ENCODE peak calls at places on chromosome 18, in seven cellular contexts. L is tibial nerve, M is heart left ventricle, I is A549, A is mucosa of descending colon, R is neural progenitor cell, W is left ventricle myocardium inferior. E is an unnamed sample. For H3K4me1, the result is how much of the 10 kb centered on the place peaks cover.

GRCh38 chr18:76657428-76657827 is 162.4 kb upstream of the ZNF516 start:
- DNase-seq in W (no peak), I (no peak), M (no peak), L (no peak), R (no peak), A (no peak), E (no peak)

GRCh38 chr18:71878226-71878625 is 665.9 kb downstream of the CBLN2 start:
- DNase-seq in I (no peak), L (no peak), W (no peak), M (no peak), A (no peak), R (no peak), E (no peak)

GRCh38 chr18:519019-519879 is 18.7 kb upstream of the COLEC12 start:
- DNase-seq in W (peak), M (peak), A (peak), R (no peak), I (no peak), L (no peak), E (peak)

GRCh38 chr18:78713064-78713463 is 266.6 kb upstream of the SALL3 start:
- DNase-seq in R (peak), A (no peak), L (no peak), I (no peak), W (no peak), M (no peak), E (no peak)

GRCh38 chr18:39415471-39415870 is 1849.9 kb upstream of the CELF4 start:
- DNase-seq in L (no peak), A (no peak), I (no peak), W (no peak), M (no peak), R (no peak), E (no peak)

GRCh38 chr18:58593930-58594329 is 35.0 kb downstream of the ALPK2 start:
- DNase-seq in R (no peak), A (no peak), W (no peak), L (no peak), I (no peak), M (peak), E (no peak)

GRCh38 chr18:21599585-21600525 is 649 bp downstream of the ESCO1 start:
- DNase-seq in M (peak), L (no peak), R (peak), W (peak), A (peak), I (peak), E (peak)

GRCh38 chr18:52341617-52342381 is 1.8 kb downstream of the DCC start:
- DNase-seq in I (no peak), R (peak), W (no peak), L (no peak), M (no peak), A (no peak), E (no peak)

GRCh38 chr18:6628189-6628588 is 101.3 kb upstream of the ARHGAP28 start:
- DNase-seq in I (no peak), L (no peak), M (no peak), A (no peak), W (no peak), R (no peak), E (no peak)

GRCh38 chr18:45497595-45498269 is 117.5 kb upstream of the SLC14A2 start:
- DNase-seq in M (no peak), I (no peak), A (no peak), W (no peak), L (no peak), R (no peak), E (no peak)

GRCh38 chr18:31702449-31702848 is 18.1 kb upstream of the B4GALT6 start:
- DNase-seq in A (no peak), M (no peak), L (no peak), W (no peak), I (no peak), R (no peak), E (no peak)

GRCh38 chr18:48222118-48222517 is 187.1 kb downstream of the ZBTB7C start:
- DNase-seq in A (no peak), M (peak), R (no peak), L (no peak), I (no peak), W (peak), E (no peak)

GRCh38 chr18:36378194-36378593 is 80.7 kb downstream of the FHOD3 start:
- DNase-seq in A (no peak), R (no peak), L (no peak), M (no peak), W (no peak), I (no peak), E (no peak)

GRCh38 chr18:70419526-70419925 is 130.7 kb downstream of the SOCS6 start:
- DNase-seq in M (no peak), I (no peak), W (no peak), R (no peak), A (no peak), L (no peak), E (no peak)

GRCh38 chr18:60413944-60414547 is 41.5 kb upstream of the MC4R start:
- DNase-seq in M (no peak), A (peak), L (no peak), I (no peak), R (peak), W (no peak), E (no peak)

GRCh38 chr18:56284319-56284718 is 354.1 kb downstream of the TXNL1 start:
- DNase-seq in L (no peak), I (no peak), M (no peak), A (no peak), R (no peak), W (no peak), E (no peak)

GRCh38 chr18:54780285-54780861 is 47.9 kb upstream of the RAB27B start:
- DNase-seq in A (no peak), W (no peak), M (no peak), L (no peak), R (no peak), I (no peak), E (no peak)

GRCh38 chr18:55780591-55781071 is 192.6 kb upstream of the TCF4 start:
- DNase-seq in A (no peak), M (no peak), W (no peak), R (no peak), I (no peak), L (no peak), E (no peak)

GRCh38 chr18:42030586-42031182 is 75.7 kb downstream of the PIK3C3 start:
- DNase-seq in L (no peak), R (peak), W (no peak), M (no peak), A (no peak), I (peak), E (no peak)

GRCh38 chr18:41666251-41666650 is 288.8 kb upstream of the PIK3C3 start:
- DNase-seq in I (no peak), M (no peak), R (no peak), A (no peak), L (no peak), W (no peak), E (no peak)

GRCh38 chr18:10343778-10344177 is 110.7 kb upstream of the APCDD1 start:
- DNase-seq in R (no peak), M (no peak), W (no peak), I (no peak), A (no peak), L (no peak), E (no peak)

GRCh38 chr18:9048808-9049494 is 53.5 kb upstream of the NDUFV2 start:
- DNase-seq in M (no peak), R (no peak), L (no peak), A (no peak), W (no peak), I (no peak), E (no peak)

GRCh38 chr18:38884050-38884449 is 1318.5 kb upstream of the CELF4 start:
- DNase-seq in A (no peak), W (no peak), R (no peak), M (no peak), I (no peak), L (no peak), E (no peak)

GRCh38 chr18:77223221-77223639 is 26.4 kb upstream of the GALR1 start:
- DNase-seq in A (no peak), W (no peak), R (no peak), M (no peak), L (no peak), I (no peak), E (no peak)

GRCh38 chr18:7886436-7886835 is 319.3 kb downstream of the PTPRM start:
- DNase-seq in R (no peak), A (no peak), M (no peak), L (no peak), W (no peak), I (no peak), E (no peak)

GRCh38 chr18:34710430-34711386 is 610 bp downstream of the DTNA start:
- DNase-seq in W (no peak), A (no peak), R (no peak), L (no peak), I (no peak), M (no peak), E (no peak)
- H3K4me3 ChIP-seq in W (peak), A (no peak), R (peak), L (peak), I (no peak), M (peak), E (peak)

GRCh38 chr18:24053211-24053610 is 38.7 kb downstream of the TTC39C start:
- DNase-seq in M (no peak), I (no peak), R (no peak), W (no peak), A (no peak), L (no peak), E (no peak)
- H3K4me1 ChIP-seq in M (under half), I (half or more), R (under half), W (under half), A (under half), L (under half), E (under half)

GRCh38 chr18:79950440-79951341 is 762 bp downstream of the SLC66A2 start:
- DNase-seq in R (peak), W (no peak), I (peak), L (no peak), M (no peak), A (peak), E (peak)

GRCh38 chr18:79951545-79952456 is at the start of gene SLC66A2:
- DNase-seq in I (peak), M (peak), L (peak), W (peak), A (peak), R (peak), E (peak)

GRCh38 chr18:79948719-79949411 is 2.6 kb downstream of the SLC66A2 start:
- DNase-seq in L (no peak), W (no peak), I (no peak), A (peak), M (no peak), R (no peak), E (peak)

GRCh38 chr18:79947881-79948610 is 3.4 kb downstream of the SLC66A2 start:
- DNase-seq in W (no peak), R (no peak), A (peak), L (no peak), M (no peak), I (no peak), E (no peak)

GRCh38 chr18:79949571-79950439 is 1.6 kb downstream of the SLC66A2 start:
- DNase-seq in L (no peak), W (peak), A (peak), R (no peak), M (peak), I (no peak), E (peak)
- H3K4me3 ChIP-seq in L (peak), W (peak), A (no peak), R (peak), M (peak), I (no peak), E (peak)

DNA sequence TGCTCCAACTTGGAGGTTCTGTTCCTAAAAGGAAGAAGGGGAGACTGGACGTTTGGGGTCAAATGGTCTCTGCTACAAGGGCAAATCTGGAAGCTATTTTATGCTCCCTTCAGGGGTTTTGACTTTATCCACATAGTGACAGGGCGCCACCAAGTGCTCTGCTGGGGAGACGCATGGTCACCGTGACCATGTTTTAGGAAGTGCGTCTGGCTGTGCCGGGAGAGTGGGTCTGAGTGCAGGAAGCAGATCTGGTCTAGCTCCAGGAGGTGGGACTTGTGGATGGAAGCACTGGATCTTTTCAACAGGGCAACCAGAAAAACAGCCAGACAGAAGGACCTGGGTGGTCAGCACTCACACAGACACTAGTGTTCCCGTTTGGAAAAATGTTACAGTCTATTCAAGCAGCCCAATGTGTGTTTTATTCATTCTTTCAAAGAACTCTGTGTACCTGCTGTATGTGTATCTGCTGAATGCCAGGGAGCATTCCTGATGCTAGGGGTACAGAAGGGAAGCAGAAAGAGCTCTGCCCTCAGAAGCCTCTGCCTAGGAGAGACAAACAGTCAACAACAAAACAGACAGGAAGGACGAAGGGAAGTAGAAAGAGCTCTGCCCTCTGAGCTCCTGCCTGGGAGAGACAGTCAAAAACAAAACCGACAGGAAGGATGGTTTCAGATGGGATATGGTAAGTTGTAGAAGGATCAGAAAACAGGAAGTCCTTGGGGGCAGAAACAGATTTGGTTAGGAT is 14.3 kb downstream of the IMPA2 start:
- DNase-seq in I (peak), W (peak), R (peak), A (peak), L (peak), M (peak), E (peak)
- H3K4me1 ChIP-seq in I (under half), W (half or more), R (under half), A (under half), L (under half), M (under half), E (under half)

GRCh38 chr18:3261035-3261392 is 919 bp upstream of the MYL12B start:
- DNase-seq in R (no peak), W (no peak), I (no peak), L (no peak), A (no peak), M (no peak), E (no peak)
- H3K4me3 ChIP-seq in R (peak), W (peak), I (peak), L (peak), A (peak), M (peak), E (peak)

GRCh38 chr18:24995738-24996137 is 356.2 kb downstream of the ZNF521 start:
- DNase-seq in L (no peak), A (no peak), R (no peak), I (no peak), M (no peak), W (no peak), E (no peak)
- H3K4me1 ChIP-seq in L (under half), A (under half), R (under half), I (under half), M (under half), W (under half), E (under half)